ENCODE peak calls at places on chromosomes 6 and 20, in four cellular contexts. C is psoas muscle, E is sigmoid colon, L is IMR-90. V is an unnamed sample.
A peak's percentile ranks its signal among the peaks of the same experiment; 100 is the strongest.

GRCh38 chr20:3887870-3888614 is 1.1 kb upstream of the PANK2 start:
- DNase-seq in C (no peak), E (peak; percentile 73), L (no peak), V (peak; percentile 42)

GRCh38 chr6:5116243-5116991 is 31.3 kb downstream of the PPP1R3G start:
- DNase-seq in C (no peak), E (no peak), L (peak; percentile 28), V (peak; percentile 81)

GRCh38 chr6:49668083-49668511 is 31.5 kb upstream of the RHAG start:
- DNase-seq in C (no peak), E (no peak), L (no peak), V (peak; percentile 92)

GRCh38 chr6:140993515-140993914 is 1139.2 kb upstream of the GJE1 start:
- DNase-seq in C (no peak), E (no peak), L (no peak), V (no peak)

GRCh38 chr20:16391003-16391402 is 182.2 kb downstream of the KIF16B start:
- DNase-seq in C (no peak), E (no peak), L (no peak), V (no peak)

GRCh38 chr20:48904566-48905321 is 16.8 kb upstream of the ARFGEF2 start:
- DNase-seq in C (no peak), E (no peak), L (peak; percentile 60), V (peak; percentile 93)

GRCh38 chr20:49100934-49101333 is 54.8 kb downstream of the CSE1L start:
- DNase-seq in C (no peak), E (no peak), L (peak; percentile 3), V (no peak)

GRCh38 chr20:44495802-44496481 is 20.3 kb downstream of the TTPAL start:
- DNase-seq in C (no peak), E (peak; percentile 28), L (peak; percentile 99), V (peak; percentile 99)

GRCh38 chr20:25084616-25085187 is 2.8 kb upstream of the VSX1 start:
- DNase-seq in C (peak; percentile 51), E (no peak), L (no peak), V (no peak)

GRCh38 chr6:35469711-35470662 is 1.8 kb downstream of the RPL10A start:
- DNase-seq in C (peak; percentile 60), E (no peak), L (no peak), V (peak; percentile 54)

GRCh38 chr6:89830385-89830809 is 717 bp downstream of the CASP8AP2 start:
- DNase-seq in C (no peak), E (no peak), L (no peak), V (no peak)

GRCh38 chr6:24864345-24864744 is 65.6 kb upstream of the ARMH2 start:
- DNase-seq in C (no peak), E (no peak), L (peak; percentile 85), V (peak; percentile 29)

GRCh38 chr20:427849-428657 is 20.0 kb downstream of the RBCK1 start:
- DNase-seq in C (no peak), E (no peak), L (no peak), V (no peak)

GRCh38 chr6:34930221-34930620 is 41.2 kb downstream of the ANKS1A start:
- DNase-seq in C (no peak), E (no peak), L (no peak), V (no peak)

GRCh38 chr6:12097791-12098190 is 85.7 kb downstream of the HIVEP1 start:
- DNase-seq in C (no peak), E (no peak), L (peak; percentile 28), V (peak; percentile 50)

GRCh38 chr20:33131949-33132822 is 35.8 kb upstream of the BPIFA2 start:
- DNase-seq in C (no peak), E (no peak), L (no peak), V (no peak)

GRCh38 chr6:22877946-22878705 is 308.8 kb downstream of the HDGFL1 start:
- DNase-seq in C (no peak), E (no peak), L (peak; percentile 89), V (no peak)

GRCh38 chr20:49519212-49519712 is 36.8 kb upstream of the KCNB1 start:
- DNase-seq in C (no peak), E (peak; percentile 44), L (no peak), V (no peak)

GRCh38 chr6:11632795-11633511 is 95.4 kb downstream of the TMEM170B start:
- DNase-seq in C (no peak), E (no peak), L (peak; percentile 90), V (peak; percentile 44)

GRCh38 chr20:919491-919916 is 3.4 kb upstream of the ANGPT4 start:
- DNase-seq in C (no peak), E (no peak), L (no peak), V (no peak)

GRCh38 chr6:156197513-156197912 is 579.7 kb upstream of the ARID1B start:
- DNase-seq in C (no peak), E (no peak), L (no peak), V (no peak)

GRCh38 chr6:156190270-156190669 is 586.9 kb upstream of the ARID1B start:
- DNase-seq in C (no peak), E (no peak), L (no peak), V (no peak)

GRCh38 chr6:156189714-156190113 is 587.5 kb upstream of the ARID1B start:
- DNase-seq in C (no peak), E (no peak), L (no peak), V (no peak)

GRCh38 chr6:156191895-156192294 is 585.3 kb upstream of the ARID1B start:
- DNase-seq in C (no peak), E (no peak), L (no peak), V (no peak)

GRCh38 chr6:156193381-156193780 is 583.8 kb upstream of the ARID1B start:
- DNase-seq in C (no peak), E (no peak), L (no peak), V (no peak)
- TF ChIP-seq CTCF in C (no peak), E (no peak), L (no peak), V (no peak)

DNA sequence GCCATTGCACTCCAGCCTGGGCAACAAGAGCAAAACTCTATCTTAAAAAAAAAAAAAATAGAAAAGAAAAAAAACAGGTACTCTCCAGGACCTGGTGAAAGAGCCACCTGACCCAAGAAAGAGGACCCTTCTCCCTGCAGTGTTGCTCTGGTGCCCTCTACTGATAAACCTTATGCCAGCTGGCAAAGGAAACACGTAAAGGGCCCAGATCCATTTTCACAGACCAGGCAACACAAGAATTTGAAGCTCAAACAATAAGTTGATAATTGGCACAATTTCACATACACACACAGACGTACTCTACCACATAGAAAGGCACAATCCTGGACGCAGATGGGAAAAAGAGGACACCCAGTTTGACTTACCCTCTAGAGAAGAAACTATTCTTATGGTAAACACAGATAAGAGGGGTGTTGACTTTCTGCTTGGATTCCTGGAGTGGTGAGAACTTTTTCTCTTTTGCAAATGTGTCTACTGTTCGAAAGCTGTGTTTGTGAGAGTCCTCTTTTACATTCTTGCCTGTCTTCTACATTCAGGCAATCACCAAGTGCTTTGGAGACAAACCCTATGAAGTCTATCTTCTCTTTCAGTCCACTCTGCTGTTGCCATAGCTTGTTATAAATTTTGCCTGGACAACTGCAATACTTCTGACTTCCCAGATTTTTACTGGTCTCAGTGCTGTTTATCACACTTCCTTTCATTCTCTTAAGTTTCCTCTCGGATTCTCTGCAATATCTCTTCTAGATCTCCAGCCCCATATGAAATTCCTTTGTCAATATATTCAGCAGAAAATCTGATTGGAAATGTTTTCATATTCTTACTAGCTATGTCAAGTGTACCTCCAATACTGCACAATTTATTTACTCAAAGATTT is 6.4 kb upstream of the SNRPB start:
- DNase-seq in C (no peak), E (no peak), L (no peak), V (no peak)
- TF ChIP-seq CTCF in C (peak; percentile 5), E (no peak), L (no peak), V (peak; percentile 22)

DNA sequence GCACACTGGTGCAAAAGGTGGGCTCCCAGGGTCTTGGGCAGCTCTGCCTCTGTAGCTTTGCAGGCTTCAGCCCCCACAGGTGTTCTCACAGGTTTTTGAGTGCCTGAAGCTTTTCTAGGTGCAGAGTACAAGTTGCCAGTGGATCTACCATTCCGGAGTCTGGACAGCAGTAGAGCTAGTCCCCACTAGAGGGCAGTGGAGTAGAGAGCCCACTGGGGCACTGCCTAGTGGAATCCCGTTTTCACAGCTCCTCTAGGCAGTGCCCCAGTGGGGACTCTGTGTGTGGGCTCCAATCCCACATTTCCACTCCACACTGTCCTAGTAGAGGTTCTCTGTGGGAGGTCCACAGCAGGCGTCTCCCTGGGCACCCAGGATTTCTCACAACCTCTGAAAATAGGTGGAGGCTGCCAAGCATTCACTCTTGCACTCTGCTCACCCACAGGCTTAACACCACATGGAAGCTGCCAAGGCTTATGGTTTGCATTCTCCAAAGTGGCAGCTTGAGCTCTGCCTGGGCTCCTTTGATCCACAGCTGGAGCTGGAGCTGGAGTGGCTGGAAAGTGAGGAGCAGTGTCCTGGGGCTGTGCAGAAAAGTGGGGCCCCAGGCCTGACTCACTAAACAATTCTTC is 86.3 kb upstream of the PROKR2 start:
- DNase-seq in C (no peak), E (no peak), L (peak; percentile 11), V (peak; percentile 64)
- TF ChIP-seq CTCF in C (no peak), E (no peak), L (peak; percentile 32), V (peak; percentile 74)

GRCh38 chr20:37282558-37282957 is 6.9 kb upstream of the MANBAL start:
- DNase-seq in C (no peak), E (peak; percentile 82), L (peak; percentile 81), V (peak; percentile 40)
- TF ChIP-seq CTCF in C (no peak), E (peak; percentile 82), L (peak; percentile 86), V (peak; percentile 61)

GRCh38 chr6:161443868-161444267 is 170.0 kb upstream of the AGPAT4 start:
- DNase-seq in C (no peak), E (no peak), L (no peak), V (no peak)

GRCh38 chr6:161442381-161442858 is 168.6 kb upstream of the AGPAT4 start:
- DNase-seq in C (no peak), E (no peak), L (no peak), V (no peak)

GRCh38 chr6:161446296-161446925 is 172.6 kb upstream of the AGPAT4 start:
- DNase-seq in C (no peak), E (no peak), L (no peak), V (no peak)

GRCh38 chr6:161444966-161445799 is 171.3 kb upstream of the AGPAT4 start:
- DNase-seq in C (peak; percentile 62), E (no peak), L (peak; percentile 16), V (no peak)

DNA sequence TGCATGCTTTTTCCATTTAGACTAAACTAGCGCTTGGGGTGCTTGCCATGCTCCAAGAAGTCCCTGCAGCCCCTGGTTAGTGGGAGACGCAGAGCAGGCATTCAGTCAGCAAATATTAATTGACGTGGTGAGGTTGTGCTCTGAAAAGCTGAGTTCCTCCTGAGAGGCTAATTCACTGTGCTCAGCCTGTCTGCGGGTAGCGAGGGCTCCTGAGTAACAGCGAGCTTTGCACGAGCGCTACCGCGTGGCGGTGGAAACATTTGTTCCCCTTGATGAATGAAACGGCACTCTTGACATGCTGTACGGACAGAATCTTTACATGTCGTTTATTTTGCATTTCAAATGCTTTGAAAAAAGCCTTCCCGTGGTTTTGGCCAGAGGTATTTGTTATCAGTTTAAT is 170.6 kb upstream of the AGPAT4 start:
- DNase-seq in C (peak; percentile 73), E (no peak), L (peak; percentile 24), V (no peak)
- TF ChIP-seq CTCF in C (peak; percentile 32), E (no peak), L (no peak), V (no peak)

GRCh38 chr6:118188561-118188960 is 281.5 kb downstream of the SLC35F1 start:
- DNase-seq in C (no peak), E (no peak), L (no peak), V (no peak)

GRCh38 chr6:118186676-118187567 is 279.9 kb downstream of the SLC35F1 start:
- DNase-seq in C (no peak), E (no peak), L (no peak), V (no peak)

GRCh38 chr6:118187568-118188164 is 280.6 kb downstream of the SLC35F1 start:
- DNase-seq in C (no peak), E (no peak), L (no peak), V (no peak)
- TF ChIP-seq CTCF in C (no peak), E (no peak), L (no peak), V (no peak)

GRCh38 chr6:44257753-44258324 is 511 bp upstream of the SLC35B2 start:
- DNase-seq in C (no peak), E (no peak), L (no peak), V (no peak)
- TF ChIP-seq CTCF in C (no peak), E (no peak), L (no peak), V (peak; percentile 18)

V was measured in PC-3.